ENCODE peak calls at places on chromosomes 13 and 19, in six cellular contexts. D, N, O, B, C and G are unnamed samples.

GRCh38 chr13:36891752-36892151 is 28.3 kb downstream of the SMAD9 start:
- DNase-seq in D (no peak), N (no peak), O (no peak), B (no peak), C (no peak), G (no peak)

GRCh38 chr19:2342656-2343288 is 14.3 kb downstream of the SPPL2B start:
- DNase-seq in D (no peak), N (no peak), O (no peak), B (no peak), C (no peak), G (no peak)

GRCh38 chr13:86946734-86947133 is 724.4 kb upstream of the SLITRK5 start:
- DNase-seq in D (no peak), N (no peak), O (no peak), B (no peak), C (no peak), G (peak)

GRCh38 chr19:10517361-10517759 is at the start of gene S1PR5:
- DNase-seq in D (no peak), N (no peak), O (no peak), B (no peak), C (peak), G (no peak)

GRCh38 chr19:35755550-35756371 is 1.1 kb downstream of the HSPB6 start:
- DNase-seq in D (no peak), N (no peak), O (no peak), B (no peak), C (peak), G (no peak)

GRCh38 chr13:80359459-80360297 is 18.8 kb upstream of the SPRY2 start:
- DNase-seq in D (no peak), N (no peak), O (no peak), B (peak), C (no peak), G (peak)

GRCh38 chr13:41289463-41289881 is 21.6 kb upstream of the NAA16 start:
- DNase-seq in D (no peak), N (no peak), O (no peak), B (no peak), C (no peak), G (no peak)

GRCh38 chr13:24270639-24271131 is 38.7 kb upstream of the C1QTNF9 start:
- DNase-seq in D (peak), N (peak), O (peak), B (no peak), C (peak), G (peak)

GRCh38 chr13:87999141-87999765 is 328.1 kb downstream of the SLITRK5 start:
- DNase-seq in D (no peak), N (peak), O (no peak), B (no peak), C (no peak), G (no peak)

GRCh38 chr19:12774588-12775555 is at the start of gene HOOK2:
- DNase-seq in D (no peak), N (no peak), O (peak), B (no peak), C (no peak), G (no peak)

GRCh38 chr13:97268772-97269171 is 46.6 kb downstream of the MBNL2 start:
- DNase-seq in D (no peak), N (no peak), O (no peak), B (no peak), C (no peak), G (peak)

GRCh38 chr13:22369090-22369489 is 698.2 kb downstream of the FGF9 start:
- DNase-seq in D (no peak), N (no peak), O (no peak), B (no peak), C (no peak), G (no peak)

GRCh38 chr19:40150170-40150569 is 41.1 kb upstream of the MAP3K10 start:
- DNase-seq in D (no peak), N (no peak), O (no peak), B (no peak), C (no peak), G (no peak)

GRCh38 chr13:113297370-113297871 is 382 bp downstream of the LAMP1 start:
- DNase-seq in D (no peak), N (no peak), O (peak), B (no peak), C (no peak), G (peak)

GRCh38 chr13:110405597-110406450 is 98.7 kb downstream of the COL4A2 start:
- DNase-seq in D (no peak), N (peak), O (no peak), B (no peak), C (no peak), G (peak)

GRCh38 chr13:39297023-39297422 is 258.8 kb downstream of the NHLRC3 start:
- DNase-seq in D (no peak), N (no peak), O (no peak), B (no peak), C (no peak), G (no peak)

GRCh38 chr13:99658266-99658991 is 157.2 kb downstream of the TM9SF2 start:
- DNase-seq in D (peak), N (peak), O (peak), B (peak), C (peak), G (no peak)

GRCh38 chr19:19261350-19262189 is 11.5 kb downstream of the TM6SF2 start:
- DNase-seq in D (no peak), N (no peak), O (no peak), B (no peak), C (peak), G (no peak)

GRCh38 chr13:51804295-51805172 is 571 bp upstream of the DHRS12 start:
- DNase-seq in D (no peak), N (no peak), O (peak), B (peak), C (no peak), G (no peak)

GRCh38 chr19:4304509-4305252 is at the start of gene FSD1:
- DNase-seq in D (no peak), N (peak), O (peak), B (peak), C (no peak), G (peak)

GRCh38 chr19:32453736-32454135 is 48.2 kb downstream of the DPY19L3 start:
- DNase-seq in D (no peak), N (no peak), O (no peak), B (no peak), C (no peak), G (no peak)

GRCh38 chr13:74466015-74466414 is 331.8 kb upstream of the KLF12 start:
- DNase-seq in D (no peak), N (no peak), O (no peak), B (no peak), C (no peak), G (no peak)

GRCh38 chr13:53201454-53202225 is 173.0 kb downstream of the OLFM4 start:
- DNase-seq in D (no peak), N (no peak), O (no peak), B (peak), C (peak), G (no peak)

GRCh38 chr19:16627194-16627927 is 643 bp downstream of the MED26 start:
- DNase-seq in D (no peak), N (no peak), O (no peak), B (peak), C (peak), G (no peak)

GRCh38 chr13:47433461-47434005 is 536.7 kb upstream of the HTR2A start:
- DNase-seq in D (no peak), N (no peak), O (no peak), B (no peak), C (no peak), G (peak)